ENCODE peak calls at places on chromosomes 7 and 10, in five cellular contexts. X, S, Z, I and W are unnamed samples.

GRCh38 chr10:131979821-131980270 is 1.9 kb downstream of the BNIP3 start:
- DNase-seq in X (peak), S (no peak), Z (peak), I (peak), W (no peak)

GRCh38 chr10:1289591-1289990 is 233.4 kb downstream of the WDR37 start:
- DNase-seq in X (no peak), S (no peak), Z (no peak), I (no peak), W (no peak)

GRCh38 chr10:74502963-74503608 is 323.3 kb upstream of the KAT6B start:
- DNase-seq in X (peak), S (no peak), Z (no peak), I (no peak), W (no peak)

GRCh38 chr10:70432561-70433263 is 8.8 kb downstream of the NODAL start:
- DNase-seq in X (no peak), S (no peak), Z (no peak), I (no peak), W (no peak)

GRCh38 chr10:29646238-29646902 is 11.6 kb upstream of the SVIL start:
- DNase-seq in X (peak), S (no peak), Z (no peak), I (no peak), W (no peak)

GRCh38 chr7:84847790-84848189 is 339.1 kb downstream of the SEMA3D start:
- DNase-seq in X (peak), S (no peak), Z (no peak), I (no peak), W (no peak)

GRCh38 chr10:110457851-110458582 is 39.7 kb upstream of the DUSP5 start:
- DNase-seq in X (no peak), S (no peak), Z (no peak), I (no peak), W (no peak)

GRCh38 chr10:17200885-17201164 is 647 bp downstream of the TRDMT1 start:
- DNase-seq in X (peak), S (no peak), Z (no peak), I (peak), W (no peak)

GRCh38 chr10:14449293-14449815 is 118.6 kb upstream of the FRMD4A start:
- DNase-seq in X (no peak), S (no peak), Z (no peak), I (no peak), W (no peak)

GRCh38 chr7:20402297-20403230 is 71.9 kb downstream of the ITGB8 start:
- DNase-seq in X (no peak), S (no peak), Z (no peak), I (no peak), W (no peak)

GRCh38 chr7:21352540-21353387 is 75.1 kb upstream of the SP4 start:
- DNase-seq in X (no peak), S (no peak), Z (no peak), I (no peak), W (no peak)

GRCh38 chr10:88974446-88975376 is 15.9 kb upstream of the FAS start:
- DNase-seq in X (no peak), S (no peak), Z (no peak), I (no peak), W (no peak)

GRCh38 chr10:101287922-101288638 is 58.8 kb upstream of the LBX1 start:
- DNase-seq in X (no peak), S (peak), Z (no peak), I (no peak), W (no peak)

GRCh38 chr7:43727003-43727402 is 2.3 kb downstream of the COA1 start:
- DNase-seq in X (no peak), S (no peak), Z (no peak), I (no peak), W (no peak)

GRCh38 chr7:43726466-43726865 is 2.9 kb downstream of the COA1 start:
- DNase-seq in X (no peak), S (no peak), Z (no peak), I (no peak), W (no peak)

GRCh38 chr7:43727494-43727893 is 1.8 kb downstream of the COA1 start:
- DNase-seq in X (no peak), S (no peak), Z (no peak), I (no peak), W (no peak)

GRCh38 chr7:43729924-43730248 is 563 bp upstream of the COA1 start:
- DNase-seq in X (no peak), S (no peak), Z (no peak), I (no peak), W (no peak)

GRCh38 chr7:43729214-43729923 is at the start of gene COA1:
- DNase-seq in X (peak), S (peak), Z (peak), I (peak), W (peak)
- H3K27ac ChIP-seq in X (peak), S (peak), Z (peak), I (peak), W (no peak)

GRCh38 chr7:156050636-156051569 is 238.6 kb upstream of the SHH start:
- DNase-seq in X (no peak), S (peak), Z (no peak), I (no peak), W (no peak)

GRCh38 chr7:156056548-156056947 is 244.3 kb upstream of the SHH start:
- DNase-seq in X (no peak), S (no peak), Z (no peak), I (peak), W (no peak)

GRCh38 chr7:156055206-156055822 is 243.1 kb upstream of the SHH start:
- DNase-seq in X (no peak), S (no peak), Z (no peak), I (peak), W (no peak)

GRCh38 chr7:156049366-156049765 is 237.1 kb upstream of the SHH start:
- DNase-seq in X (no peak), S (no peak), Z (no peak), I (no peak), W (no peak)

DNA sequence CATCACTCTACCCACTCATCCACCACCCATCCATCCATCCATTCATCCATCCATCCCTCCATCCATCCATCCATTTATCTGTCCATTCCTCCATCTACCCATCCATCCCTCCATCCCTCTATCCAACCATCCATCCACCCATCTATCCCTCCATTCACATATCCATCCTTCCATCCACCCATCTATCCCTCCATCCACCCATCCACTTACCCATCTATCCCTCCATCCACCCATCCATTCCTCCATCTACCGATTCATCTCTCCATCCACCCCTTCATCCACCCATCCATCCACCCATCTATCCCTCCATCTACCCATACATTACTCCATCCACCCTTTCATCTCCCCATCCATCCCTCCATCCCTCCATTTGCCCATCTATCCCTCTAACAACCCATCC is 239.6 kb upstream of the SHH start:
- DNase-seq in X (no peak), S (no peak), Z (no peak), I (no peak), W (no peak)
- H3K27ac ChIP-seq in X (no peak), S (no peak), Z (no peak), I (no peak), W (no peak)

DNA sequence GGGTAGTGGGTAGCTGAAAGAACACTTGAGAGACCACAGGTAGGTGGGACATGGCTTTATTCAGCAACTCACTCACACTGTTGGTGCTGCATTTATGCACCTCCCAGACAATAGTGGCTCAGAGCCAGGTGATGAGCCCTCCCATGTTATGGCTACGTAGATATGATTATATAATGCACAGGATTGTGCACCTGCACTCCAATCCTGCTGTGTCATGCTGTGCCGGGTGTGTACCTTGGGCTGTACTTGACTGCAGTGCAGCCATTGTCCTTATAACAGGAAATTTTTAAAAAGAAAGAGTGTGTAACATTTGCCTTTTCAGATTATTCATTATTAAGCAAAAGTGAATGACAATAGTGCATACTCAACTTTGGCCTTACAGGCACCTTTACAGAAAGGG is 366.1 kb upstream of the BMPER start:
- DNase-seq in X (no peak), S (no peak), Z (no peak), I (no peak), W (no peak)
- H3K27ac ChIP-seq in X (no peak), S (no peak), Z (no peak), I (no peak), W (no peak)

GRCh38 chr10:100022403-100022802 is 12.7 kb upstream of the DNMBP start:
- DNase-seq in X (no peak), S (no peak), Z (no peak), I (no peak), W (no peak)
- H3K27ac ChIP-seq in X (no peak), S (no peak), Z (no peak), I (no peak), W (no peak)

DNA sequence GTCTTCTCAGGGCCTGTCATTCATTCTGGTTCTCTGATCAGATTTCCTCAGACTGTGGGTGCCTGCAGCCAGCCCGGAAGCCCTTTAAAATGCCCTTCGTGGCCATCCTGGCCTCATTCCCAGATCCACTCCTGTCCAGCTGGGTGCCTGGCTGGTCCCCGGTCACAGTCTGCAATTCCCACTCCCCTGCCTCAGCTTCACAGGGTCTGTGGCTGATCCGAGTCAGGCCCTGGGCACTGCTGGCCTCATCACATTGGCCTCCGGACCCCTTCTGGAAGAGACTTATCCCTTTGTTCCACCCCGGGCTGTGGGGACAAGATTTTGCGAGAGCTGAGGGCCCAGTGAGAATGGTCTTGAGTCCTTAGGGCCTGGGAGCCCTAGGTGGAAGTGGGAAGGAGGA is 12.1 kb downstream of the DOCK1 start:
- DNase-seq in X (no peak), S (no peak), Z (peak), I (no peak), W (peak)
- H3K27ac ChIP-seq in X (no peak), S (peak), Z (no peak), I (no peak), W (peak)